ENCODE peak calls at places on chromosomes 13 and 19, in ten cellular contexts. One of them, this sample, is unnamed. For H3K36me3, the result is how much of the 10 kb centered on the place peaks cover.

GRCh38 chr13:80047406-80047805 is 293.5 kb downstream of the SPRY2 start:
- DNase-seq in neuronal stem cell: no peak
- DNase-seq in GM23248: peak
- DNase-seq in gastrocnemius medialis: no peak
- DNase-seq in pancreas: no peak
- DNase-seq in CD8-positive, alpha-beta memory T cell: no peak
- DNase-seq in uterus: no peak
- DNase-seq in brain microvascular endothelial cell: peak
- DNase-seq in IMR-90: peak
- DNase-seq in BE2C: no peak
- DNase-seq in this sample: no peak

GRCh38 chr19:4566402-4567051 is 7.0 kb upstream of the SEMA6B start:
- DNase-seq in brain microvascular endothelial cell: no peak
- DNase-seq in BE2C: no peak
- DNase-seq in uterus: no peak
- DNase-seq in CD8-positive, alpha-beta memory T cell: no peak
- DNase-seq in pancreas: no peak
- DNase-seq in GM23248: no peak
- DNase-seq in IMR-90: no peak
- DNase-seq in gastrocnemius medialis: no peak
- DNase-seq in neuronal stem cell: no peak
- DNase-seq in this sample: no peak

GRCh38 chr19:13797870-13798269 is 2.6 kb downstream of the ZSWIM4 start:
- DNase-seq in IMR-90: peak
- DNase-seq in CD8-positive, alpha-beta memory T cell: no peak
- DNase-seq in gastrocnemius medialis: no peak
- DNase-seq in BE2C: no peak
- DNase-seq in brain microvascular endothelial cell: peak
- DNase-seq in uterus: peak
- DNase-seq in GM23248: peak
- DNase-seq in pancreas: no peak
- DNase-seq in neuronal stem cell: no peak
- DNase-seq in this sample: no peak

GRCh38 chr19:14770944-14771839 is 7.2 kb downstream of the ADGRE2 start:
- DNase-seq in uterus: no peak
- DNase-seq in IMR-90: no peak
- DNase-seq in GM23248: no peak
- DNase-seq in neuronal stem cell: no peak
- DNase-seq in BE2C: no peak
- DNase-seq in gastrocnemius medialis: no peak
- DNase-seq in CD8-positive, alpha-beta memory T cell: no peak
- DNase-seq in pancreas: peak
- DNase-seq in brain microvascular endothelial cell: no peak
- DNase-seq in this sample: no peak

GRCh38 chr13:56735537-56735942 is 405.2 kb upstream of the PRR20A start:
- DNase-seq in BE2C: no peak
- DNase-seq in uterus: no peak
- DNase-seq in pancreas: no peak
- DNase-seq in neuronal stem cell: no peak
- DNase-seq in gastrocnemius medialis: no peak
- DNase-seq in IMR-90: no peak
- DNase-seq in GM23248: no peak
- DNase-seq in CD8-positive, alpha-beta memory T cell: no peak
- DNase-seq in brain microvascular endothelial cell: no peak
- DNase-seq in this sample: peak

GRCh38 chr19:41226053-41226873 is 7.2 kb downstream of the AXL start:
- DNase-seq in neuronal stem cell: peak
- DNase-seq in BE2C: peak
- DNase-seq in gastrocnemius medialis: no peak
- DNase-seq in brain microvascular endothelial cell: peak
- DNase-seq in IMR-90: peak
- DNase-seq in GM23248: peak
- DNase-seq in pancreas: peak
- DNase-seq in CD8-positive, alpha-beta memory T cell: peak
- DNase-seq in uterus: peak
- DNase-seq in this sample: peak

GRCh38 chr19:18425515-18426415 is 6.6 kb downstream of the SSBP4 start:
- DNase-seq in uterus: peak
- DNase-seq in pancreas: no peak
- DNase-seq in neuronal stem cell: no peak
- DNase-seq in BE2C: peak
- DNase-seq in gastrocnemius medialis: no peak
- DNase-seq in IMR-90: peak
- DNase-seq in CD8-positive, alpha-beta memory T cell: no peak
- DNase-seq in brain microvascular endothelial cell: peak
- DNase-seq in GM23248: peak
- DNase-seq in this sample: peak

GRCh38 chr13:44300895-44301638 is 72.6 kb upstream of the SERP2 start:
- DNase-seq in BE2C: no peak
- DNase-seq in uterus: peak
- DNase-seq in neuronal stem cell: no peak
- DNase-seq in pancreas: no peak
- DNase-seq in GM23248: peak
- DNase-seq in brain microvascular endothelial cell: peak
- DNase-seq in IMR-90: peak
- DNase-seq in gastrocnemius medialis: peak
- DNase-seq in CD8-positive, alpha-beta memory T cell: no peak
- DNase-seq in this sample: peak

GRCh38 chr19:29501816-29502580 is 23.8 kb upstream of the VSTM2B start:
- DNase-seq in neuronal stem cell: no peak
- DNase-seq in pancreas: peak
- DNase-seq in gastrocnemius medialis: no peak
- DNase-seq in uterus: no peak
- DNase-seq in brain microvascular endothelial cell: no peak
- DNase-seq in CD8-positive, alpha-beta memory T cell: no peak
- DNase-seq in IMR-90: no peak
- DNase-seq in GM23248: no peak
- DNase-seq in BE2C: no peak
- DNase-seq in this sample: no peak

GRCh38 chr13:45055902-45056648 is 64.2 kb upstream of the GTF2F2 start:
- DNase-seq in uterus: peak
- DNase-seq in GM23248: peak
- DNase-seq in neuronal stem cell: no peak
- DNase-seq in gastrocnemius medialis: no peak
- DNase-seq in CD8-positive, alpha-beta memory T cell: no peak
- DNase-seq in pancreas: no peak
- DNase-seq in BE2C: no peak
- DNase-seq in IMR-90: peak
- DNase-seq in brain microvascular endothelial cell: no peak
- DNase-seq in this sample: no peak

GRCh38 chr19:13255719-13256059 is 105.5 kb downstream of the IER2 start:
- DNase-seq in GM23248: no peak
- DNase-seq in brain microvascular endothelial cell: no peak
- DNase-seq in IMR-90: no peak
- DNase-seq in BE2C: no peak
- DNase-seq in uterus: no peak
- DNase-seq in gastrocnemius medialis: no peak
- DNase-seq in CD8-positive, alpha-beta memory T cell: no peak
- DNase-seq in neuronal stem cell: no peak
- DNase-seq in pancreas: no peak
- DNase-seq in this sample: no peak

GRCh38 chr19:3507371-3508120 is 1.4 kb downstream of the FZR1 start:
- DNase-seq in BE2C: no peak
- DNase-seq in CD8-positive, alpha-beta memory T cell: peak
- DNase-seq in neuronal stem cell: no peak
- DNase-seq in pancreas: no peak
- DNase-seq in IMR-90: no peak
- DNase-seq in uterus: no peak
- DNase-seq in gastrocnemius medialis: no peak
- DNase-seq in GM23248: peak
- DNase-seq in brain microvascular endothelial cell: no peak
- DNase-seq in this sample: no peak

GRCh38 chr13:59391696-59392095 is 772.0 kb downstream of the DIAPH3 start:
- DNase-seq in BE2C: peak
- DNase-seq in GM23248: peak
- DNase-seq in IMR-90: peak
- DNase-seq in neuronal stem cell: peak
- DNase-seq in CD8-positive, alpha-beta memory T cell: peak
- DNase-seq in pancreas: no peak
- DNase-seq in brain microvascular endothelial cell: peak
- DNase-seq in gastrocnemius medialis: peak
- DNase-seq in uterus: no peak
- DNase-seq in this sample: no peak

GRCh38 chr13:62193919-62194318 is 778.3 kb upstream of the PCDH20 start:
- DNase-seq in neuronal stem cell: no peak
- DNase-seq in gastrocnemius medialis: no peak
- DNase-seq in pancreas: no peak
- DNase-seq in CD8-positive, alpha-beta memory T cell: no peak
- DNase-seq in BE2C: no peak
- DNase-seq in brain microvascular endothelial cell: no peak
- DNase-seq in IMR-90: no peak
- DNase-seq in GM23248: no peak
- DNase-seq in uterus: no peak
- DNase-seq in this sample: no peak

GRCh38 chr13:35213911-35214310 is 262.6 kb downstream of the MAB21L1 start:
- DNase-seq in gastrocnemius medialis: no peak
- DNase-seq in IMR-90: no peak
- DNase-seq in GM23248: no peak
- DNase-seq in neuronal stem cell: no peak
- DNase-seq in pancreas: no peak
- DNase-seq in CD8-positive, alpha-beta memory T cell: no peak
- DNase-seq in brain microvascular endothelial cell: no peak
- DNase-seq in BE2C: no peak
- DNase-seq in uterus: no peak
- DNase-seq in this sample: no peak

GRCh38 chr13:52669677-52670076 is 17.0 kb downstream of the SUGT1 start:
- DNase-seq in GM23248: peak
- DNase-seq in IMR-90: no peak
- DNase-seq in pancreas: no peak
- DNase-seq in gastrocnemius medialis: no peak
- DNase-seq in CD8-positive, alpha-beta memory T cell: no peak
- DNase-seq in BE2C: no peak
- DNase-seq in neuronal stem cell: no peak
- DNase-seq in brain microvascular endothelial cell: no peak
- DNase-seq in uterus: no peak
- DNase-seq in this sample: no peak

DNA sequence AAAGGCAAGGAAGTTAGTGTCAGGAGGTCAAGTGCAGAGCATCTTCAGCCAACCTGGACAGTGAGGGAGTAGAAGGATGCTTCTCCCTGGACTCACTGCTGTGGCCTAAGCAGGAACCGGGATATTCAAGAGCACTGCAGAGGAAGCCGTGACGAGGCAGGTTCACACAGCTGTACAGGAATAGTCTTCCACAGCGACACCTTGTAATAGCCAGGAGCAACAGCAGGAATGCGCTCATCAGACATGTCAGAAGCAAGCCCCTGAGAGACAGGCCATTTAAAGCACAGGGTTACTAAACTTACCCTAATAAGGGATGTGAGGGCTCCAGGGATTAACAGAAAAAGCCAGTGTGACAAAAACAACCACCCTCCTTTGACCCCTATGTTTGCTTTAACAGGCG is 3.5 kb upstream of the MED26 start:
- DNase-seq in gastrocnemius medialis: no peak
- DNase-seq in pancreas: no peak
- DNase-seq in IMR-90: no peak
- DNase-seq in brain microvascular endothelial cell: no peak
- DNase-seq in BE2C: no peak
- DNase-seq in uterus: no peak
- DNase-seq in GM23248: no peak
- DNase-seq in neuronal stem cell: no peak
- DNase-seq in CD8-positive, alpha-beta memory T cell: no peak
- DNase-seq in this sample: no peak
- H3K36me3 ChIP-seq in gastrocnemius medialis: under half
- H3K36me3 ChIP-seq in pancreas: under half
- H3K36me3 ChIP-seq in IMR-90: under half
- H3K36me3 ChIP-seq in brain microvascular endothelial cell: under half
- H3K36me3 ChIP-seq in BE2C: under half
- H3K36me3 ChIP-seq in uterus: under half
- H3K36me3 ChIP-seq in GM23248: under half
- H3K36me3 ChIP-seq in neuronal stem cell: half or more
- H3K36me3 ChIP-seq in CD8-positive, alpha-beta memory T cell: under half
- H3K36me3 ChIP-seq in this sample: under half

DNA sequence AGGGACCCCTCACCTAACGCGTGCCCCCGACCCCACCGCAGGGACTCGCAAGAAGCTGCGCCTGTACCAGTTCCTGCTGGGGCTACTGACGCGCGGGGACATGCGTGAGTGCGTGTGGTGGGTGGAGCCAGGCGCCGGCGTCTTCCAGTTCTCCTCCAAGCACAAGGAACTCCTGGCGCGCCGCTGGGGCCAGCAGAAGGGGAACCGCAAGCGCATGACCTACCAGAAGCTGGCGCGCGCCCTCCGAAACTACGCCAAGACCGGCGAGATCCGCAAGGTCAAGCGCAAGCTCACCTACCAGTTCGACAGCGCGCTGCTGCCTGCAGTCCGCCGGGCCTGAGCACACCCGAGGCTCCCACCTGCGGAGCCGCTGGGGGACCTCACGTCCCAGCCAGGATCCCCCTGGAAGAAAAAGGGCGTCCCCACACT is 4.7 kb upstream of the MYBPC2 start:
- DNase-seq in gastrocnemius medialis: peak
- DNase-seq in uterus: peak
- DNase-seq in GM23248: peak
- DNase-seq in IMR-90: peak
- DNase-seq in neuronal stem cell: no peak
- DNase-seq in BE2C: no peak
- DNase-seq in CD8-positive, alpha-beta memory T cell: no peak
- DNase-seq in pancreas: peak
- DNase-seq in brain microvascular endothelial cell: peak
- DNase-seq in this sample: peak
- H3K4me3 ChIP-seq in gastrocnemius medialis: peak
- H3K4me3 ChIP-seq in uterus: no peak
- H3K4me3 ChIP-seq in GM23248: peak
- H3K4me3 ChIP-seq in IMR-90: no peak
- H3K4me3 ChIP-seq in neuronal stem cell: no peak
- H3K4me3 ChIP-seq in BE2C: no peak
- H3K4me3 ChIP-seq in CD8-positive, alpha-beta memory T cell: peak
- H3K4me3 ChIP-seq in pancreas: no peak
- H3K4me3 ChIP-seq in brain microvascular endothelial cell: peak
- H3K4me3 ChIP-seq in this sample: peak

DNA sequence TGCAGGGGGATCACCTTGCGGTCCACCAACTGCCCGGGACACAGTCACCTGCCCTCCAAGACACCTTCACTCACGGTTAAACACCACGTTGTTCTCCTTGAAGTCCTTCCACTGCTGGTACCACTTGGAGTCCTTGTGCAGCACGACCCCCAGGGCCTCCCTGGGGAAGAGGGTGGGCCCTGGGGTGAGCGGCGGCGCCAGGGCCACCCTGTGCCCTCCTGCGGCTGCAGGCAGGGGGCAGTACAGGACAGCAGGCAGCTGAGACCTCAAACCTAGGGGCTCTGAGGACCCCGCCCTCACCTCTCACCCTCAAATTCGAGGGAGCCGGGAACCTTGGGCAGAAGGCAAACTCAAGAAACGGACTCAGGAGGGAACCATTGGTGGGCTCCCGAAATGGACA is 7.5 kb upstream of the CTXN1 start:
- DNase-seq in brain microvascular endothelial cell: no peak
- DNase-seq in gastrocnemius medialis: no peak
- DNase-seq in GM23248: no peak
- DNase-seq in BE2C: no peak
- DNase-seq in pancreas: no peak
- DNase-seq in uterus: no peak
- DNase-seq in neuronal stem cell: no peak
- DNase-seq in CD8-positive, alpha-beta memory T cell: no peak
- DNase-seq in IMR-90: no peak
- DNase-seq in this sample: no peak
- H3K36me3 ChIP-seq in brain microvascular endothelial cell: half or more
- H3K36me3 ChIP-seq in gastrocnemius medialis: half or more
- H3K36me3 ChIP-seq in GM23248: under half
- H3K36me3 ChIP-seq in BE2C: half or more
- H3K36me3 ChIP-seq in pancreas: half or more
- H3K36me3 ChIP-seq in uterus: under half
- H3K36me3 ChIP-seq in neuronal stem cell: half or more
- H3K36me3 ChIP-seq in CD8-positive, alpha-beta memory T cell: under half
- H3K36me3 ChIP-seq in IMR-90: half or more
- H3K36me3 ChIP-seq in this sample: under half

GRCh38 chr19:10295305-10295846 is 5.6 kb downstream of the ICAM5 start:
- DNase-seq in pancreas: no peak
- DNase-seq in gastrocnemius medialis: no peak
- DNase-seq in uterus: no peak
- DNase-seq in IMR-90: no peak
- DNase-seq in CD8-positive, alpha-beta memory T cell: peak
- DNase-seq in neuronal stem cell: no peak
- DNase-seq in brain microvascular endothelial cell: no peak
- DNase-seq in BE2C: no peak
- DNase-seq in GM23248: peak
- DNase-seq in this sample: no peak
- H3K4me3 ChIP-seq in pancreas: no peak
- H3K4me3 ChIP-seq in gastrocnemius medialis: peak
- H3K4me3 ChIP-seq in uterus: no peak
- H3K4me3 ChIP-seq in IMR-90: no peak
- H3K4me3 ChIP-seq in CD8-positive, alpha-beta memory T cell: peak
- H3K4me3 ChIP-seq in neuronal stem cell: no peak
- H3K4me3 ChIP-seq in brain microvascular endothelial cell: peak
- H3K4me3 ChIP-seq in BE2C: no peak
- H3K4me3 ChIP-seq in GM23248: peak
- H3K4me3 ChIP-seq in this sample: peak

This sample was measured in psoas muscle.